ENCODE peak calls at places on chromosomes 1 and 21, in nine cellular contexts. Q is NCI-H510A; G is mesothelial cell of epicardium; Z is GM04503; X is naive thymus-derived CD8-positive, alpha-beta T cell; H is stimulated activated CD8-positive, alpha-beta memory T cell treated with anti-CD3 and anti-CD28 coated beads, Interleukin-4, amount 100 ng/mL, for 4 hours; V is left lung; P is amniotic stem cell; S is heart left ventricle. B is an unnamed sample.

GRCh38 chr21:22813201-22813600 is 1815.0 kb downstream of the NCAM2 start:
- DNase-seq in Q (no peak), G (no peak), Z (no peak), X (no peak), H (no peak), V (no peak), P (no peak), S (no peak), B (no peak)

GRCh38 chr1:109259674-109260557 is 10.6 kb downstream of the CELSR2 start:
- DNase-seq in Q (no peak), G (no peak), Z (no peak), X (no peak), H (no peak), V (no peak), P (no peak), S (no peak), B (no peak)

GRCh38 chr1:197234581-197234980 is 33.5 kb upstream of the CRB1 start:
- DNase-seq in Q (no peak), G (no peak), Z (no peak), X (no peak), H (no peak), V (no peak), P (no peak), S (no peak), B (no peak)

GRCh38 chr1:162004441-162004950 is 19.2 kb downstream of the OLFML2B start:
- DNase-seq in Q (no peak), G (no peak), Z (no peak), X (no peak), H (no peak), V (no peak), P (no peak), S (no peak), B (no peak)

GRCh38 chr1:201023517-201023902 is at the start of gene KIF21B:
- DNase-seq in Q (peak; percentile 82), G (peak; percentile 72), Z (no peak), X (peak; percentile 94), H (peak; percentile 72), V (peak; percentile 97), P (no peak), S (peak; percentile 81), B (no peak)

GRCh38 chr1:58779837-58780585 is 3.8 kb downstream of the JUN start:
- DNase-seq in Q (peak; percentile 83), G (no peak), Z (no peak), X (no peak), H (no peak), V (no peak), P (peak; percentile 41), S (peak; percentile 27), B (no peak)

GRCh38 chr21:41947596-41948403 is 6.0 kb downstream of the C2CD2 start:
- DNase-seq in Q (no peak), G (no peak), Z (no peak), X (no peak), H (no peak), V (no peak), P (no peak), S (no peak), B (no peak)

GRCh38 chr21:31577280-31577679 is 82.2 kb upstream of the SOD1 start:
- DNase-seq in Q (no peak), G (no peak), Z (no peak), X (no peak), H (no peak), V (no peak), P (no peak), S (no peak), B (no peak)

GRCh38 chr1:16163882-16164820 is 8.3 kb upstream of the EPHA2 start:
- DNase-seq in Q (peak; percentile 68), G (no peak), Z (peak; percentile 80), X (no peak), H (no peak), V (no peak), P (peak; percentile 94), S (no peak), B (no peak)

GRCh38 chr1:109529895-109530456 is 9.7 kb upstream of the GPR61 start:
- DNase-seq in Q (no peak), G (no peak), Z (no peak), X (no peak), H (no peak), V (no peak), P (no peak), S (no peak), B (no peak)

GRCh38 chr1:32791881-32792280 is 25.3 kb downstream of the YARS1 start:
- DNase-seq in Q (no peak), G (no peak), Z (no peak), X (no peak), H (no peak), V (no peak), P (no peak), S (no peak), B (no peak)

GRCh38 chr1:17101261-17101660 is 18.0 kb downstream of the PADI2 start:
- DNase-seq in Q (no peak), G (no peak), Z (no peak), X (no peak), H (no peak), V (no peak), P (no peak), S (no peak), B (no peak)

GRCh38 chr1:18203645-18204044 is 96.0 kb downstream of the IGSF21 start:
- DNase-seq in Q (no peak), G (no peak), Z (no peak), X (no peak), H (no peak), V (no peak), P (no peak), S (no peak), B (no peak)

GRCh38 chr1:45876000-45876399 is 72.6 kb downstream of the MAST2 start:
- DNase-seq in Q (peak; percentile 45), G (no peak), Z (no peak), X (no peak), H (no peak), V (no peak), P (no peak), S (no peak), B (no peak)

GRCh38 chr1:185536165-185536920 is 197.8 kb upstream of the HMCN1 start:
- DNase-seq in Q (no peak), G (no peak), Z (no peak), X (no peak), H (no peak), V (no peak), P (no peak), S (no peak), B (no peak)

GRCh38 chr1:150142083-150142482 is 7.6 kb upstream of the PLEKHO1 start:
- DNase-seq in Q (no peak), G (no peak), Z (no peak), X (no peak), H (no peak), V (no peak), P (no peak), S (no peak), B (peak; percentile 68)

GRCh38 chr1:2330511-2331199 is 60.7 kb downstream of the MORN1 start:
- DNase-seq in Q (no peak), G (peak; percentile 59), Z (peak; percentile 82), X (no peak), H (no peak), V (no peak), P (peak; percentile 12), S (no peak), B (no peak)

GRCh38 chr1:102941364-102941947 is 166.9 kb downstream of the COL11A1 start:
- DNase-seq in Q (no peak), G (no peak), Z (no peak), X (no peak), H (no peak), V (no peak), P (no peak), S (no peak), B (no peak)

GRCh38 chr1:20732588-20733360 is at the start of gene SH2D5:
- DNase-seq in Q (peak; percentile 55), G (no peak), Z (peak; percentile 91), X (no peak), H (peak; percentile 57), V (no peak), P (peak; percentile 91), S (peak; percentile 41), B (peak; percentile 73)

GRCh38 chr1:179143332-179143731 is 61.5 kb downstream of the TOR3A start:
- DNase-seq in Q (no peak), G (no peak), Z (peak; percentile 89), X (no peak), H (no peak), V (no peak), P (peak; percentile 60), S (no peak), B (no peak)

GRCh38 chr1:212916395-212917133 is 33.8 kb upstream of the VASH2 start:
- DNase-seq in Q (no peak), G (no peak), Z (no peak), X (no peak), H (no peak), V (peak; percentile 80), P (no peak), S (peak; percentile 37), B (no peak)

GRCh38 chr1:67061266-67061665 is 7.3 kb upstream of the SLC35D1 start:
- DNase-seq in Q (no peak), G (no peak), Z (no peak), X (no peak), H (no peak), V (no peak), P (no peak), S (no peak), B (no peak)

B was measured in glomerular endothelial cell.